ENCODE peak calls at places on chromosomes 11 and 22, in eight cellular contexts. B, Y, W, U, F, M, O and C are unnamed samples.

GRCh38 chr11:18312663-18313420 is 9.1 kb downstream of the HPS5 start:
- DNase-seq in B (peak; percentile 82), Y (peak; percentile 44), W (no peak), U (no peak), F (peak; percentile 65), M (no peak), O (no peak), C (peak; percentile 69)

GRCh38 chr11:124174001-124174400 is 9.1 kb upstream of the OR10D3 start:
- DNase-seq in B (peak; percentile 78), Y (peak; percentile 64), W (no peak), U (no peak), F (peak; percentile 75), M (no peak), O (no peak), C (no peak)

GRCh38 chr11:94794287-94795168 is 26.4 kb downstream of the AMOTL1 start:
- DNase-seq in B (peak; percentile 78), Y (peak; percentile 99), W (peak; percentile 53), U (no peak), F (peak; percentile 96), M (no peak), O (no peak), C (no peak)

GRCh38 chr22:24179478-24180210 is 1.6 kb upstream of the SUSD2 start:
- DNase-seq in B (no peak), Y (no peak), W (peak; percentile 17), U (no peak), F (no peak), M (no peak), O (no peak), C (no peak)

GRCh38 chr11:57085604-57086003 is 96.1 kb upstream of the LRRC55 start:
- DNase-seq in B (no peak), Y (no peak), W (no peak), U (no peak), F (no peak), M (no peak), O (no peak), C (no peak)

GRCh38 chr11:120666121-120666639 is 154.6 kb downstream of the GRIK4 start:
- DNase-seq in B (no peak), Y (no peak), W (no peak), U (peak; percentile 46), F (no peak), M (no peak), O (no peak), C (no peak)

GRCh38 chr11:42524534-42525227 is 787.1 kb upstream of the API5 start:
- DNase-seq in B (peak; percentile 47), Y (no peak), W (no peak), U (peak; percentile 88), F (peak; percentile 84), M (peak; percentile 15), O (no peak), C (no peak)

GRCh38 chr22:22770280-22770871 is 117.2 kb upstream of the IGLL5 start:
- DNase-seq in B (peak; percentile 22), Y (no peak), W (peak; percentile 30), U (peak; percentile 79), F (peak; percentile 44), M (peak; percentile 19), O (peak; percentile 84), C (no peak)

GRCh38 chr22:45105281-45105700 is 58.4 kb upstream of the NUP50 start:
- DNase-seq in B (peak; percentile 74), Y (peak; percentile 97), W (no peak), U (no peak), F (peak; percentile 94), M (no peak), O (no peak), C (no peak)

GRCh38 chr11:111542606-111543275 is 2.2 kb downstream of the LAYN start:
- DNase-seq in B (no peak), Y (no peak), W (no peak), U (no peak), F (no peak), M (no peak), O (no peak), C (no peak)

GRCh38 chr11:79253280-79253679 is 187.6 kb downstream of the TENM4 start:
- DNase-seq in B (no peak), Y (no peak), W (no peak), U (no peak), F (no peak), M (no peak), O (no peak), C (no peak)
- H3K36me3 ChIP-seq in B (no peaks in the 10 kb centered on the region), Y (no peaks in the 10 kb centered on the region), W (no peaks in the 10 kb centered on the region), U (no peaks in the 10 kb centered on the region), F (no peaks in the 10 kb centered on the region), M (no peaks in the 10 kb centered on the region), O (no peaks in the 10 kb centered on the region), C (no peaks in the 10 kb centered on the region)

DNA sequence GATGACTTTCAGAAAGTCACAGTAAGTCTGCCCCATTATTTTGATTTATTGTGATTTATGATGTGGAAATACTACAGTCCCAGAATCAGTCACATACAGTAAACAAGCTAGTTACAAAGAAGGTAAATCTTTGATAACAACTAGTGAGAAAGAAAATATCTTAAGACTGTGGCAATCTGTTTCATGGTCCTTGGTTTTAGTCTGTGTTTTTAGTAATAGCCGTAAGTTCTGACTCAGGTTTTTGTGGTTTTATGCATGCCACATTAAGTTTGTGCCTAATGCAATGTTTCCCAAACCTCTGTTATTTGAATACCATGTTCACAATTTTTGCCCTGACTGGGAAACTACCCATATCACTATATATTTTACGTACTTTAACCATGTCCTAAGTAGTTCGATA is 6.7 kb downstream of the CEP295 start:
- DNase-seq in B (no peak), Y (peak; percentile 5), W (no peak), U (no peak), F (no peak), M (no peak), O (no peak), C (no peak)
- H3K36me3 ChIP-seq in B (peaks cover 3% of the 10 kb centered on the region), Y (peaks cover 8% of the 10 kb centered on the region), W (no peaks in the 10 kb centered on the region), U (peaks cover 78% of the 10 kb centered on the region), F (peaks cover 63% of the 10 kb centered on the region), M (peaks cover 43% of the 10 kb centered on the region), O (no peaks in the 10 kb centered on the region), C (peaks cover 12% of the 10 kb centered on the region)

DNA sequence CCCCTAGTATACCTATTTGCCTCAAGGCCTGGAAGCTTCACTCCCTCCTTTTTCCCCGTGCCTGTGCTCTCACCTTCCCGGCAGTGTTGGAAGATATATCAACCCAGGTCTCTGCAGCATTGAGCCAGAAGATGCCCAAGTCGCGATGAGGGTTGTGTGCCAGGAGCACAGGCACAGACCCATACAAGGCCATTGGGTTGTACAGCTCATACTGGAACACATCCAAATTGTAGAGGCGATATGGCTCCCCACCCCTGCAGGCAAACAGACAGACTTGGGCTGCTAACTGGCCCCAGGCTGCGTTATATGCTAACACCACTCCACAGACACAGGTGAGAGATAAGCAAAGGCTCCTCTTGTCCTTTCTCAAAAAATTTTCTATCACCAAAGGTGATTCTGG is 10.7 kb upstream of the B3GAT3 start:
- DNase-seq in B (no peak), Y (no peak), W (no peak), U (no peak), F (no peak), M (no peak), O (no peak), C (no peak)
- H3K36me3 ChIP-seq in B (peaks cover 56% of the 10 kb centered on the region), Y (peaks cover 72% of the 10 kb centered on the region), W (peaks cover 17% of the 10 kb centered on the region), U (peaks cover 45% of the 10 kb centered on the region), F (peaks cover 79% of the 10 kb centered on the region), M (peaks cover 83% of the 10 kb centered on the region), O (peaks cover 27% of the 10 kb centered on the region), C (peaks cover 47% of the 10 kb centered on the region)

GRCh38 chr11:65411681-65412070 is 10.9 kb upstream of the NEAT1 start:
- DNase-seq in B (no peak), Y (no peak), W (no peak), U (no peak), F (no peak), M (no peak), O (peak; percentile 14), C (no peak)
- H3K36me3 ChIP-seq in B (peaks cover 21% of the 10 kb centered on the region), Y (peaks cover 35% of the 10 kb centered on the region), W (no peaks in the 10 kb centered on the region), U (peaks cover 6% of the 10 kb centered on the region), F (peaks cover 5% of the 10 kb centered on the region), M (peaks cover 43% of the 10 kb centered on the region), O (peaks cover 3% of the 10 kb centered on the region), C (peaks cover 11% of the 10 kb centered on the region)

GRCh38 chr11:70352601-70353000 is 45.7 kb upstream of the CTTN start:
- DNase-seq in B (no peak), Y (no peak), W (no peak), U (no peak), F (no peak), M (no peak), O (no peak), C (no peak)

GRCh38 chr11:70351646-70352045 is 46.7 kb upstream of the CTTN start:
- DNase-seq in B (no peak), Y (no peak), W (no peak), U (no peak), F (no peak), M (no peak), O (no peak), C (no peak)

GRCh38 chr11:70353900-70354568 is 44.3 kb upstream of the CTTN start:
- DNase-seq in B (no peak), Y (no peak), W (no peak), U (no peak), F (no peak), M (no peak), O (no peak), C (no peak)

GRCh38 chr11:70353329-70353728 is 45.0 kb upstream of the CTTN start:
- DNase-seq in B (no peak), Y (no peak), W (no peak), U (no peak), F (no peak), M (no peak), O (no peak), C (no peak)

GRCh38 chr11:70352074-70352473 is 46.3 kb upstream of the CTTN start:
- DNase-seq in B (no peak), Y (no peak), W (no peak), U (no peak), F (no peak), M (no peak), O (no peak), C (no peak)
- H3K36me3 ChIP-seq in B (peaks cover 23% of the 10 kb centered on the region), Y (peaks cover 44% of the 10 kb centered on the region), W (no peaks in the 10 kb centered on the region), U (peaks cover 26% of the 10 kb centered on the region), F (peaks cover 40% of the 10 kb centered on the region), M (peaks cover 70% of the 10 kb centered on the region), O (no peaks in the 10 kb centered on the region), C (peaks cover 30% of the 10 kb centered on the region)

GRCh38 chr22:25837288-25837900 is 95.4 kb downstream of the MYO18B start:
- DNase-seq in B (no peak), Y (no peak), W (no peak), U (no peak), F (no peak), M (no peak), O (no peak), C (no peak)
- H3K36me3 ChIP-seq in B (no peaks in the 10 kb centered on the region), Y (no peaks in the 10 kb centered on the region), W (no peaks in the 10 kb centered on the region), U (no peaks in the 10 kb centered on the region), F (peaks cover 41% of the 10 kb centered on the region), M (no peaks in the 10 kb centered on the region), O (no peaks in the 10 kb centered on the region), C (no peaks in the 10 kb centered on the region)

GRCh38 chr22:31341386-31342088 is 4.6 kb downstream of the PATZ1 start:
- DNase-seq in B (no peak), Y (no peak), W (no peak), U (no peak), F (no peak), M (no peak), O (no peak), C (no peak)
- H3K36me3 ChIP-seq in B (peaks cover 2% of the 10 kb centered on the region), Y (peaks cover 53% of the 10 kb centered on the region), W (no peaks in the 10 kb centered on the region), U (peaks cover 50% of the 10 kb centered on the region), F (peaks cover 11% of the 10 kb centered on the region), M (peaks cover 60% of the 10 kb centered on the region), O (no peaks in the 10 kb centered on the region), C (peaks cover 2% of the 10 kb centered on the region)

GRCh38 chr22:42462016-42462415 is 29.8 kb upstream of the NFAM1 start:
- DNase-seq in B (no peak), Y (no peak), W (no peak), U (no peak), F (no peak), M (no peak), O (no peak), C (no peak)
- H3K36me3 ChIP-seq in B (no peaks in the 10 kb centered on the region), Y (no peaks in the 10 kb centered on the region), W (no peaks in the 10 kb centered on the region), U (no peaks in the 10 kb centered on the region), F (no peaks in the 10 kb centered on the region), M (no peaks in the 10 kb centered on the region), O (no peaks in the 10 kb centered on the region), C (no peaks in the 10 kb centered on the region)